ENCODE peak calls at places on chromosome X, in nine cellular contexts. G, L, N, V, O, T, J, S and M are unnamed samples.

GRCh38 chrX:459611-460010 is 72.9 kb upstream of the PPP2R3B start:
- DNase-seq in L (no peak), S (no peak), N (no peak), O (no peak), T (no peak), G (no peak), J (no peak), V (no peak), M (no peak)

GRCh38 chrX:18875256-18875878 is 108.5 kb downstream of the PHKA2 start:
- DNase-seq in T (no peak), O (no peak), V (no peak), L (no peak), N (peak), J (no peak), G (no peak), S (no peak), M (no peak)

GRCh38 chrX:14718403-14718802 is 154.5 kb downstream of the FANCB start:
- DNase-seq in O (peak), L (no peak), N (no peak), G (no peak), V (no peak), T (no peak), J (no peak), S (no peak), M (no peak)

GRCh38 chrX:144681501-144681900 is 565.8 kb upstream of the SPANXN1 start:
- DNase-seq in S (no peak), J (no peak), G (no peak), O (no peak), N (no peak), T (no peak), V (no peak), L (no peak), M (no peak)

GRCh38 chrX:48086119-48086518 is 14.7 kb upstream of the ZNF630 start:
- DNase-seq in N (no peak), V (no peak), G (no peak), O (no peak), J (no peak), L (no peak), S (no peak), T (no peak), M (no peak)

GRCh38 chrX:13123857-13124345 is 79.5 kb upstream of the FAM9C start:
- DNase-seq in T (no peak), L (no peak), J (peak), G (no peak), S (no peak), O (peak), V (no peak), N (no peak), M (peak)

GRCh38 chrX:115232933-115233496 is 881 bp downstream of the LRCH2 start:
- DNase-seq in N (no peak), V (no peak), O (peak), L (no peak), J (no peak), G (no peak), S (no peak), T (no peak), M (no peak)

GRCh38 chrX:136210243-136210642 is 41.0 kb downstream of the MAP7D3 start:
- DNase-seq in G (no peak), N (no peak), J (no peak), V (no peak), L (no peak), T (no peak), O (no peak), S (no peak), M (no peak)

GRCh38 chrX:63275127-63275526 is 76.0 kb downstream of the SPIN4 start:
- DNase-seq in S (no peak), O (peak), N (peak), G (no peak), V (peak), L (no peak), J (no peak), T (no peak), M (peak)

GRCh38 chrX:28189011-28189410 is 207.8 kb upstream of the DCAF8L1 start:
- DNase-seq in L (no peak), S (no peak), V (no peak), G (no peak), J (peak), T (no peak), O (peak), N (no peak), M (no peak)

GRCh38 chrX:70433848-70434351 is 10.7 kb upstream of the DLG3 start:
- DNase-seq in S (peak), V (peak), L (peak), N (peak), J (peak), G (peak), O (peak), T (peak), M (peak)

GRCh38 chrX:4397471-4397870 is 684.0 kb upstream of the PRKX start:
- DNase-seq in N (no peak), V (no peak), T (no peak), J (no peak), G (no peak), O (no peak), S (no peak), L (no peak), M (no peak)

GRCh38 chrX:102129473-102129872 is 4.0 kb downstream of the TCEAL2 start:
- DNase-seq in G (no peak), J (peak), L (no peak), O (peak), T (no peak), V (no peak), S (no peak), N (no peak), M (no peak)

GRCh38 chrX:46865281-46865680 is 28.4 kb downstream of the RP2 start:
- DNase-seq in S (no peak), T (no peak), L (no peak), N (no peak), V (no peak), G (no peak), O (peak), J (peak), M (no peak)

GRCh38 chrX:124274438-124275166 is 57.9 kb upstream of the TEX13D start:
- DNase-seq in N (no peak), V (no peak), G (no peak), L (no peak), O (no peak), S (no peak), T (no peak), J (no peak), M (no peak)

GRCh38 chrX:30714138-30714537 is 60.9 kb downstream of the GK start:
- DNase-seq in G (no peak), T (no peak), S (no peak), V (no peak), N (no peak), J (no peak), O (no peak), L (no peak), M (no peak)

GRCh38 chrX:3143043-3143799 is 102.0 kb downstream of the ARSF start:
- DNase-seq in V (no peak), J (no peak), L (no peak), O (no peak), G (no peak), T (no peak), S (no peak), N (no peak), M (peak)

GRCh38 chrX:123422875-123423274 is 238.8 kb downstream of the GRIA3 start:
- DNase-seq in V (no peak), T (no peak), G (no peak), N (no peak), O (peak), S (no peak), J (peak), L (no peak), M (no peak)

GRCh38 chrX:357693-358471 is 28.8 kb downstream of the PPP2R3B start:
- DNase-seq in S (no peak), J (no peak), O (peak), T (no peak), V (no peak), N (peak), G (no peak), L (no peak), M (no peak)

GRCh38 chrX:38221391-38221929 is 789 bp upstream of the SRPX start:
- DNase-seq in O (peak), T (no peak), S (no peak), N (no peak), V (no peak), L (no peak), G (no peak), J (peak), M (no peak)

GRCh38 chrX:109782994-109783711 is 50.1 kb upstream of the ACSL4 start:
- DNase-seq in T (no peak), O (peak), L (no peak), N (no peak), S (no peak), V (no peak), J (no peak), G (no peak), M (no peak)

DNA sequence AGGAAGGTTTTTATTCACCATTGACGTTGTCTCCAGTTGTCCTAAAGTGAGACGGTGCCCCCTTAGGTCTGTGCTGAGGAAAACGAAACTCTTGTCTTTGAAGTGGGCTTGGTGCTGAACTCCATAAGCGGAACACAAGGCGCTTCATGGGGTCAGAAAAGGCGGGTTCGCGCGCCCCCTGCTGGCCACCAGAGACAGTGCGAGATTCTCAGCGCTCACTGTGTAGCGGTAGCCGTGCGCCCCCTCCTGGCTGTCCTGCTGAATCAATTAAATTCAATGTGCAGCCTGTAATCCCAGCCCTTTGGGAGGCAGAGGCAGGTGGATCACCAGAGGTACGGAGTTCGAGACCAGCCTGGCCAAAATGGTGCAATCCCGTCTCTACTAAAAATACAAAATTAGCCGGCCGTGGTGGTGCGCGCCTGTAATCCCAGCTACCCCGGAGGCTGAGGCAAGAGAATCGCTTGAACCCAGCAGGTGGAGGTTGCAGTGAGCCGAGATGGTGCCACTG is 64.1 kb downstream of the RLIM start:
- DNase-seq in S (peak), N (peak), J (peak), V (peak), L (peak), O (peak), T (peak), G (peak), M (peak)
- H3K4me3 ChIP-seq in S (no peak), N (no peak), J (no peak), V (no peak), L (no peak), O (peak), T (peak), G (no peak), M (peak)

GRCh38 chrX:154541896-154542722 is 4.5 kb downstream of the G6PD start:
- DNase-seq in N (peak), O (peak), L (peak), T (no peak), G (peak), J (peak), S (peak), V (peak), M (no peak)
- H3K27ac ChIP-seq in N (peak), O (peak), L (peak), T (no peak), G (peak), J (peak), S (peak), V (peak), M (peak)

GRCh38 chrX:23334536-23334870 is at the start of gene PTCHD1:
- DNase-seq in L (no peak), G (no peak), S (no peak), T (no peak), V (no peak), N (no peak), J (no peak), O (no peak), M (no peak)
- H3K4me3 ChIP-seq in L (peak), G (peak), S (peak), T (no peak), V (peak), N (peak), J (peak), O (peak), M (no peak)

GRCh38 chrX:150324035-150324728 is 38.9 kb upstream of the MAMLD1 start:
- DNase-seq in N (no peak), S (no peak), O (peak), G (no peak), J (peak), L (no peak), T (no peak), V (no peak), M (no peak)
- H3K27ac ChIP-seq in N (no peak), S (no peak), O (peak), G (no peak), J (no peak), L (no peak), T (no peak), V (no peak), M (no peak)

DNA sequence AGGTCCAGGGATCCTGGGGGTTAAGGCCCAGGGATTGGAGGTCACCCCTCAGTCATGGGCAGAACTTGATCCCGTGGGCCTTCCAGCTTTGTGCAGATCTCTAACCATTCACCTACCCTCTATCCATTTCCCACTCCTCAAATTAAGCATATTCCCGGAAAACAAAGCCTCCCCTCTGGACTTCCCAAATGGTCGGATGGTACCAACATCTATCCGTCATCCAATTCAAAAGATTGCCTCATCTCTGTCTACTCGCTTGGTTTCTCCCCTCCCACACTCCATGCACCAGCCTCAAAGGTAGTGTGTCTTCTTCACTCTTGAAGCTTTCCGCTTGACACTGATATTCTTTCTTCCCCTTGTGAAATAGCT is 473 bp upstream of the BCLAF3 start:
- DNase-seq in G (no peak), T (no peak), O (no peak), V (no peak), L (no peak), J (no peak), N (no peak), S (no peak), M (no peak)
- H3K4me3 ChIP-seq in G (peak), T (peak), O (peak), V (no peak), L (peak), J (peak), N (no peak), S (peak), M (peak)

GRCh38 chrX:68827256-68827655 is 1.6 kb upstream of the EFNB1 start:
- DNase-seq in L (no peak), O (no peak), S (no peak), N (no peak), J (no peak), G (no peak), V (peak), T (no peak), M (no peak)

GRCh38 chrX:68829594-68830485 is 1.0 kb downstream of the EFNB1 start:
- DNase-seq in J (no peak), T (no peak), G (no peak), S (no peak), V (peak), N (no peak), O (peak), L (peak), M (no peak)

GRCh38 chrX:68828740-68829593 is at the start of gene EFNB1:
- DNase-seq in N (peak), L (peak), S (peak), T (peak), O (peak), V (peak), G (peak), J (peak), M (peak)

GRCh38 chrX:68826113-68826980 is 2.5 kb upstream of the EFNB1 start:
- DNase-seq in G (no peak), V (peak), J (no peak), T (no peak), L (no peak), N (no peak), S (no peak), O (peak), M (no peak)

DNA sequence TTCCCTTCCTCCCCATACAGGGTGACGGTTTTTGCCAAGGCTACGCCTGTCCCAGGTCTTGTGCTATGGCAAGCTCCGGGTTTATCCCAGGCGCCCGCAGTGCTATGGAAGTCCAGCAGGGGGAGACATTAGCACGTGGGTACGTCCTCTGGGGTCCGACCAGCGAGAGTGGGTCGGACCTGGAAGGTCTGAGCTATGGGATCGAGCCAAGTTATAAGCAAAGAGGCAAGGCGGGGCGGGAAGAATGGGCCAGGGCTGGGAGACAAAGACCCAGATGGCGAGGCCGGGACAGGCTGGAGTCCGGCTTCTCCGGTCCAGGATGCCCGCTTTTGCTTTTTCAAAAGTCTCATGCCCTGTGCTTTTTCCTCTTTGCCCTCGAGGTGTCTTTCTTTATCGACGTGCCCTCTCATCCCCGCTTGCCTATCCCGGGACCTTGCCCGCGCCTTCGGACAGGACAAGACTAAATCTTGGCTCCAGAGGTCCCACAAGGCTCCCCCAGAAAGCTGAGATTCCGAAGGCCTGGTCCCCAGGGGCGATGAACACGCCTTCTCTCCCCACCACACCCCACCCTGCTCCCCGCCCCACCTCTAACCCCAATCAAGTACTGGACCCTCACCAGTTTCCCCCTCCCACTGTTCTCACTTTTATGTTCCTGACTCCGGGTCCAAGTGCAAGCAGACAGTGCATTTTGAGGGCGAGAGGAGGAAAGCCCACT is 816 bp upstream of the EFNB1 start:
- DNase-seq in S (peak), J (peak), G (peak), O (peak), T (peak), N (peak), L (peak), V (peak), M (peak)
- H3K27ac ChIP-seq in S (peak), J (no peak), G (peak), O (peak), T (no peak), N (peak), L (peak), V (peak), M (peak)